ENCODE peak calls at places on chromosome 22, in six cellular contexts. M is cardiac fibroblast, X is breast epithelium, C is WTC11, Q is LNCaP clone FGC, R is GM23338. D is an unnamed sample.
A peak's percentile ranks its signal among the peaks of the same experiment; 100 is the strongest.

GRCh38 chr22:44042822-44043221 is 18.7 kb downstream of the PARVB start:
- DNase-seq in M (no peak), X (no peak), C (no peak), Q (no peak), R (no peak), D (no peak)

GRCh38 chr22:35971418-35972119 is 57.1 kb downstream of the RBFOX2 start:
- DNase-seq in M (peak; percentile 69), X (no peak), C (no peak), Q (no peak), R (no peak), D (no peak)

GRCh38 chr22:35467788-35468187 is 67.8 kb downstream of the MCM5 start:
- DNase-seq in M (peak; percentile 62), X (peak; percentile 75), C (no peak), Q (peak; percentile 44), R (peak; percentile 36), D (peak; percentile 66)

GRCh38 chr22:30021881-30022619 is 58.2 kb upstream of the HORMAD2 start:
- DNase-seq in M (no peak), X (no peak), C (no peak), Q (no peak), R (no peak), D (no peak)

GRCh38 chr22:32628626-32629587 is 154.3 kb downstream of the FBXO7 start:
- DNase-seq in M (no peak), X (no peak), C (no peak), Q (no peak), R (no peak), D (peak; percentile 28)

GRCh38 chr22:19941365-19942070 is at the start of the genes COMT and TXNRD2:
- DNase-seq in M (peak; percentile 55), X (peak; percentile 71), C (peak; percentile 61), Q (no peak), R (peak; percentile 70), D (peak; percentile 62)

GRCh38 chr22:37229012-37229804 is 14.9 kb downstream of the RAC2 start:
- DNase-seq in M (peak; percentile 91), X (no peak), C (no peak), Q (no peak), R (no peak), D (no peak)

GRCh38 chr22:45602824-45603301 is 68.8 kb upstream of the ATXN10 start:
- DNase-seq in M (peak; percentile 53), X (no peak), C (peak; percentile 65), Q (no peak), R (peak; percentile 83), D (no peak)

GRCh38 chr22:43855431-43855830 is 6.9 kb downstream of the SULT4A1 start:
- DNase-seq in M (no peak), X (no peak), C (no peak), Q (no peak), R (no peak), D (peak; percentile 4)

GRCh38 chr22:24414984-24415945 is 12.1 kb upstream of the ADORA2A start:
- DNase-seq in M (no peak), X (no peak), C (no peak), Q (no peak), R (no peak), D (peak; percentile 13)

GRCh38 chr22:21865041-21865440 is 2.4 kb downstream of the MAPK1 start:
- DNase-seq in M (peak; percentile 83), X (no peak), C (no peak), Q (no peak), R (no peak), D (no peak)

GRCh38 chr22:19820880-19821522 is 33.7 kb downstream of the GNB1L start:
- DNase-seq in M (no peak), X (no peak), C (no peak), Q (no peak), R (peak; percentile 47), D (no peak)

GRCh38 chr22:47605441-47605840 is 843.0 kb downstream of the TBC1D22A start:
- DNase-seq in M (no peak), X (peak; percentile 28), C (no peak), Q (peak; percentile 38), R (no peak), D (no peak)

GRCh38 chr22:32802291-32802826 is 854 bp downstream of the TIMP3 start:
- DNase-seq in M (peak; percentile 30), X (no peak), C (no peak), Q (no peak), R (no peak), D (no peak)

GRCh38 chr22:17920145-17920605 is 104.2 kb downstream of the MICAL3 start:
- DNase-seq in M (peak; percentile 48), X (no peak), C (peak; percentile 47), Q (no peak), R (peak; percentile 69), D (no peak)

GRCh38 chr22:45237065-45237990 is 3.4 kb downstream of the KIAA0930 start:
- DNase-seq in M (no peak), X (no peak), C (no peak), Q (no peak), R (no peak), D (no peak)

GRCh38 chr22:27438271-27438980 is 363.1 kb downstream of the MN1 start:
- DNase-seq in M (peak; percentile 31), X (no peak), C (no peak), Q (no peak), R (no peak), D (no peak)

GRCh38 chr22:32674925-32675825 is 126.3 kb upstream of the TIMP3 start:
- DNase-seq in M (no peak), X (no peak), C (no peak), Q (no peak), R (no peak), D (no peak)

GRCh38 chr22:48492371-48493320 is 1335.0 kb downstream of the BRD1 start:
- DNase-seq in M (peak; percentile 73), X (peak; percentile 56), C (peak; percentile 74), Q (peak; percentile 25), R (peak; percentile 79), D (peak; percentile 65)

GRCh38 chr22:29690481-29690880 is 29.3 kb upstream of the CABP7 start:
- DNase-seq in M (no peak), X (no peak), C (no peak), Q (no peak), R (no peak), D (no peak)

GRCh38 chr22:32701021-32701420 is 100.5 kb upstream of the TIMP3 start:
- DNase-seq in M (no peak), X (no peak), C (no peak), Q (no peak), R (no peak), D (no peak)

GRCh38 chr22:45575607-45576272 is 73.1 kb downstream of the FBLN1 start:
- DNase-seq in M (no peak), X (no peak), C (no peak), Q (no peak), R (no peak), D (no peak)

GRCh38 chr22:24550028-24550901 is 4.7 kb downstream of the GUCD1 start:
- DNase-seq in M (no peak), X (no peak), C (no peak), Q (no peak), R (no peak), D (no peak)

GRCh38 chr22:26436903-26437515 is 7.9 kb downstream of the ASPHD2 start:
- DNase-seq in M (no peak), X (no peak), C (no peak), Q (peak; percentile 92), R (no peak), D (no peak)

GRCh38 chr22:26433805-26434204 is 4.7 kb downstream of the ASPHD2 start:
- DNase-seq in M (no peak), X (no peak), C (no peak), Q (no peak), R (no peak), D (no peak)

GRCh38 chr22:26439559-26439958 is 10.5 kb downstream of the ASPHD2 start:
- DNase-seq in M (no peak), X (no peak), C (no peak), Q (no peak), R (no peak), D (no peak)

GRCh38 chr22:26435327-26436093 is 6.5 kb downstream of the ASPHD2 start:
- DNase-seq in M (no peak), X (no peak), C (no peak), Q (no peak), R (no peak), D (no peak)

GRCh38 chr22:26438006-26438405 is 8.9 kb downstream of the ASPHD2 start:
- DNase-seq in M (no peak), X (no peak), C (no peak), Q (no peak), R (peak; percentile 53), D (no peak)
- TF ChIP-seq CTCF in M (no peak), X (no peak), C (no peak), Q (no peak), R (no peak), D (no peak)

GRCh38 chr22:28442264-28442950 is 237.2 kb downstream of the TTC28 start:
- DNase-seq in M (peak; percentile 71), X (peak; percentile 59), C (peak; percentile 85), Q (no peak), R (peak; percentile 93), D (peak; percentile 74)
- TF ChIP-seq CTCF in M (peak; percentile 64), X (no peak), C (peak; percentile 41), Q (no peak), R (peak; percentile 82), D (peak; percentile 60)

DNA sequence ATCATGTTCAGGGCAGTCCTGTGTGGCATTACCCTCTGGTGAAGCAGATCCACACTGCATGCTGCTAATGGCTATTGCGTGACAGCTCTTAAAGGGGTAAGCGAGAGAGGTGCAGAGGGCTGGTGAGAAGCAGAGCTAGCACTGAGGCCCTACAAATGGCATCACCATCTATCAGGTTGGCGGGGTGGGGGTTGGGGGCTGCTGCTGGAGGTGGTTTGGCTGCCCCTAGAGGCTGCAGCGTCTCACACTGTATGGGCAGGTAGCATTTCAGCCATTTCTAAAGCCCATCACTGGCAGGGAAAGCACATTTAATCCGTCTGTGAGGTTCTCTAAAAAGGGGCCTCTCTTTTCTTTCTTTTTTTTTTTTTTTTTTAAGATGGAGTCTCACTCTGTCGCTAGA is 16.8 kb upstream of the TMA7B start:
- DNase-seq in M (no peak), X (no peak), C (peak; percentile 70), Q (no peak), R (peak; percentile 83), D (no peak)
- TF ChIP-seq CTCF in M (no peak), X (no peak), C (peak; percentile 13), Q (no peak), R (peak; percentile 56), D (no peak)

GRCh38 chr22:39583066-39583667 is 12.6 kb downstream of the CACNA1I start:
- DNase-seq in M (no peak), X (no peak), C (no peak), Q (no peak), R (no peak), D (no peak)

GRCh38 chr22:39577900-39578299 is 7.3 kb downstream of the CACNA1I start:
- DNase-seq in M (no peak), X (no peak), C (no peak), Q (no peak), R (no peak), D (no peak)

GRCh38 chr22:39579909-39580571 is 9.5 kb downstream of the CACNA1I start:
- DNase-seq in M (no peak), X (no peak), C (no peak), Q (no peak), R (peak; percentile 27), D (no peak)

GRCh38 chr22:39581303-39581702 is 10.8 kb downstream of the CACNA1I start:
- DNase-seq in M (no peak), X (no peak), C (no peak), Q (no peak), R (no peak), D (no peak)

DNA sequence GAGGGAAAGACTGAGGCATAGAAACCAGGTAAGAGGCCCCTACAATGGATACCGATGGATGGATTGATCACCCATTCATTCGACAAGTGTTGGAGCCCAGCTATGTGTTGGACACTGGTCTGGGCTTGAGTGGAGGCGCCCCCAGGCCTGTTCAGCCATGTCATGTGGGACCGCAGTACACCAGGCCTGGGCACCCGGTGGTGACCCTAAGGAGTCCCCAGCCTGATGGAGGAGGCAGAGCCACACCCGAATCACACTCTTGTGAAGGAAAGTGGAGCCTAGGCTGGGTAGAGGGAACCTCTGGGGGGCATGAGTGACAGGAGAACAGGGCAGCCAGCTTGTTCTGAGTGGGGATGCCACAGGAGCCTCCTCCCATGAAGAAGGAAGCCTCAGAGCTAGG is 10.2 kb downstream of the CACNA1I start:
- DNase-seq in M (no peak), X (no peak), C (no peak), Q (no peak), R (no peak), D (no peak)
- TF ChIP-seq CTCF in M (no peak), X (no peak), C (no peak), Q (no peak), R (no peak), D (no peak)

D was measured in glutamatergic neuron.